ENCODE peak calls at places on chromosomes 11 and 22, in seven cellular contexts. N is H1, P is epithelial cell of esophagus, H is RWPE1, C is colonic mucosa, O is pancreas, F is glutamatergic neuron. J is an unnamed sample.

GRCh38 chr11:8934735-8935478 is 2.2 kb upstream of the C11orf16 start:
- DNase-seq in N (no peak), P (peak; percentile 73), O (no peak), H (peak; percentile 67), C (no peak), F (no peak), J (peak; percentile 94)

GRCh38 chr11:71418643-71419042 is 29.6 kb downstream of the DHCR7 start:
- DNase-seq in F (no peak), O (no peak), C (no peak), N (no peak), P (no peak), H (no peak), J (no peak)

GRCh38 chr11:11020747-11021149 is 162.9 kb upstream of the ZBED5 start:
- DNase-seq in H (no peak), P (peak; percentile 6), O (no peak), N (no peak), C (no peak), F (no peak), J (no peak)

GRCh38 chr22:36922097-36922608 is 8.7 kb downstream of the CSF2RB start:
- DNase-seq in P (peak; percentile 42), O (no peak), F (no peak), N (no peak), H (no peak), C (no peak), J (no peak)

GRCh38 chr11:65429724-65430405 is 7.3 kb downstream of the NEAT1 start:
- DNase-seq in P (peak; percentile 73), H (no peak), C (peak; percentile 77), F (no peak), N (no peak), O (peak; percentile 87), J (peak; percentile 88)

GRCh38 chr11:65159005-65159404 is 11.0 kb upstream of the SPDYC start:
- DNase-seq in C (no peak), O (no peak), N (no peak), H (no peak), P (no peak), F (no peak), J (no peak)

GRCh38 chr11:128190312-128190711 is 397.0 kb downstream of the ETS1 start:
- DNase-seq in N (no peak), O (no peak), C (no peak), F (no peak), P (no peak), H (no peak), J (no peak)

GRCh38 chr11:72787262-72788104 is 6.4 kb downstream of the STARD10 start:
- DNase-seq in N (peak; percentile 54), P (no peak), O (peak; percentile 63), H (no peak), F (no peak), C (peak; percentile 89), J (no peak)

GRCh38 chr11:100980156-100980555 is 149.5 kb downstream of the PGR start:
- DNase-seq in P (peak; percentile 43), N (no peak), O (no peak), C (no peak), F (no peak), H (no peak), J (peak; percentile 54)

GRCh38 chr11:61345954-61346814 is 13.2 kb downstream of the TKFC start:
- DNase-seq in C (peak; percentile 46), O (no peak), P (no peak), H (no peak), F (no peak), N (no peak), J (no peak)

GRCh38 chr11:67303132-67303988 is at the start of gene SSH3:
- DNase-seq in P (peak; percentile 66), H (peak; percentile 73), C (peak; percentile 90), F (peak; percentile 54), N (peak; percentile 46), O (peak; percentile 91), J (peak; percentile 57)

GRCh38 chr11:64652586-64653387 is 61.8 kb downstream of the SLC22A12 start:
- DNase-seq in C (peak; percentile 84), H (peak; percentile 89), F (peak; percentile 95), O (peak; percentile 82), N (peak; percentile 67), P (peak; percentile 72), J (peak; percentile 66)

GRCh38 chr11:74134661-74135515 is 35.9 kb downstream of the C2CD3 start:
- DNase-seq in F (no peak), N (no peak), P (peak; percentile 92), C (no peak), H (no peak), O (no peak), J (no peak)

GRCh38 chr11:46120711-46121327 is 435 bp downstream of the PHF21A start:
- DNase-seq in H (peak; percentile 51), N (no peak), P (peak; percentile 68), F (peak; percentile 60), C (peak; percentile 58), O (no peak), J (peak; percentile 82)

GRCh38 chr11:126214446-126215240 is 3.1 kb downstream of the FAM118B start:
- DNase-seq in F (no peak), O (no peak), P (no peak), C (peak; percentile 78), H (no peak), N (no peak), J (no peak)

GRCh38 chr11:34564406-34564805 is 50.8 kb upstream of the ELF5 start:
- DNase-seq in N (peak; percentile 13), C (no peak), P (peak; percentile 75), O (no peak), F (no peak), H (peak; percentile 68), J (no peak)

GRCh38 chr11:63839508-63840355 is 822 bp downstream of the MARK2 start:
- DNase-seq in P (no peak), C (peak; percentile 66), N (no peak), H (no peak), O (peak; percentile 54), F (peak; percentile 34), J (no peak)

GRCh38 chr22:35449829-35450689 is 50.1 kb downstream of the MCM5 start:
- DNase-seq in O (no peak), N (no peak), F (no peak), P (no peak), H (no peak), C (no peak), J (no peak)

GRCh38 chr11:33704240-33705002 is 3.8 kb upstream of the C11orf91 start:
- DNase-seq in H (no peak), P (no peak), N (no peak), F (no peak), O (no peak), C (no peak), J (no peak)

GRCh38 chr11:72411623-72412532 is 22.5 kb downstream of the CLPB start:
- DNase-seq in C (no peak), H (no peak), F (peak; percentile 42), N (no peak), P (no peak), O (no peak), J (no peak)

GRCh38 chr11:79374707-79375106 is 66.1 kb downstream of the TENM4 start:
- DNase-seq in H (no peak), P (no peak), N (no peak), C (no peak), F (no peak), O (no peak), J (no peak)

GRCh38 chr11:119694334-119694733 is 34.7 kb downstream of the NECTIN1 start:
- DNase-seq in P (peak; percentile 40), O (peak; percentile 71), C (peak; percentile 70), F (no peak), N (no peak), H (no peak), J (no peak)

GRCh38 chr22:42364641-42365336 is 67.4 kb downstream of the NFAM1 start:
- DNase-seq in P (no peak), H (no peak), C (no peak), N (no peak), O (no peak), F (peak; percentile 35), J (no peak)

GRCh38 chr11:4664791-4665190 is 21.0 kb downstream of the OR51E1 start:
- DNase-seq in F (no peak), N (no peak), P (no peak), C (no peak), H (no peak), O (no peak), J (peak; percentile 1)

GRCh38 chr11:8201524-8202365 is 32.9 kb upstream of the RIC3 start:
- DNase-seq in N (no peak), C (no peak), F (no peak), P (no peak), H (no peak), O (no peak), J (no peak)

GRCh38 chr11:21037836-21038235 is 368.4 kb downstream of the NELL1 start:
- DNase-seq in O (no peak), N (no peak), P (no peak), C (no peak), F (no peak), H (no peak), J (no peak)

GRCh38 chr11:92140021-92140420 is 84.6 kb upstream of the FAT3 start:
- DNase-seq in H (no peak), F (no peak), O (no peak), C (no peak), P (no peak), N (no peak), J (no peak)

DNA sequence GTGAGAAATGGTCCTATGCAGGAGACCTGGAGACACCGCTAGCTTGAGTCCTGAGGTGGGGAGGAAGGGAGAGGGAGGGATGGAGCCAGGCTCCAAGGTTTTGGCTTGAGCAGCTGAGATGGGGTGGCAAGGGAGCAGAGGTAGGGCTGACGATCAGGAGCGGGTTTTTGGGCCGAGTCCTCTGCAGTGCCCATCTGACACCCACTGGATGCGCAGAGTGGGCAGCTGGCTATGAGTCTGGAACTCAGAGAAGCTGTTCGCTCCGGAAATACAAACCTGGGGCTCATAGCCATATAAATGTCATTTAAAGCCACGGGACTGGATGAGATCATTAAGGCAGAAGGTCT is 450 bp upstream of the MAFF start:
- DNase-seq in P (no peak), O (peak; percentile 57), F (no peak), N (no peak), C (no peak), H (no peak), J (no peak)
- TF ChIP-seq CTCF in P (no peak), O (no peak), F (no peak), N (no peak), C (no peak), H (no peak), J (no peak)

GRCh38 chr11:118623291-118623655 is 15.9 kb downstream of the PHLDB1 start:
- DNase-seq in C (no peak), F (no peak), P (peak; percentile 95), O (peak; percentile 52), H (peak; percentile 94), N (no peak), J (peak; percentile 48)
- TF ChIP-seq CTCF in C (no peak), F (no peak), P (no peak), O (no peak), H (no peak), N (no peak), J (no peak)

DNA sequence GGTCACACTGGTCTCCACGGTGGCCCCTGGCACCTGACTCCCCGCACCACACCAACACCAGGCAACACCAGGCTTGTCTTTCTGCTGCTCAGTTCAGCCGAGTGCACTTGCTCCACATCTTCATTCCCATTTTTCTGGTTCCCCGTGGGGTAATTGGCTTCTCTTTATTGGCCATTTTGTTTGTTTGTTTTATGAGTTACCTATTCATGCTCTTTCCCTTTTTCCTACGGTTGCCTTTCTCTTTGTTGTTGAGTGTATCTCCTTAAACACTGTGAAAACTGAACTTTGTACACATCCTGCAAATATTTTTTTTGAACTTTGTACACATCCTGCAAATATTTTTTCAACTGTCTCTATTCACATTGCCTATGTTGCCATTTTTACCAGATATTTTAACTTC is 834.0 kb downstream of the BRD1 start:
- DNase-seq in C (no peak), F (no peak), N (no peak), H (no peak), O (no peak), P (no peak), J (no peak)
- TF ChIP-seq CTCF in C (no peak), F (no peak), N (no peak), H (no peak), O (no peak), P (no peak), J (no peak)

GRCh38 chr11:111926505-111927391 is 8.0 kb downstream of the C11orf52 start:
- DNase-seq in N (peak; percentile 94), C (peak; percentile 97), O (peak; percentile 98), H (peak; percentile 98), P (peak; percentile 98), F (peak; percentile 98), J (peak; percentile 97)
- TF ChIP-seq CTCF in N (peak; percentile 2), C (no peak), O (no peak), H (no peak), P (no peak), F (no peak), J (peak; percentile 8)